ENCODE peak calls at places on chromosomes 4 and X, in ten cellular contexts. E is HCT116; Y is aorta; T is central memory CD8-positive, alpha-beta T cell; Z is HepG2; I is activated CD8-positive, alpha-beta T cell treated with anti-CD3 and anti-CD28 coated beads, Interleukin-2, amount 10 ng/mL, durations not matched to agents 7 days and 5 days; X is lower lobe of right lung; C is activated T-cell treated with anti-CD3 and anti-CD28 coated beads, Interleukin-2, amount 50 U/mL, for 4 hours; F is SK-N-SH treated with all-trans-retinoic acid at 6 μM for 48 hours; J is activated naive CD4-positive, alpha-beta T cell treated with anti-CD3 and anti-CD28 coated beads, Interleukin-2, amount 50 U/mL, for 72 hours. D is an unnamed sample.

GRCh38 chr4:80471701-80472100 is 136.2 kb downstream of the CFAP299 start:
- ATAC-seq in E (no peak), Y (no peak), T (no peak), Z (peak; percentile 92), I (no peak), X (peak; percentile 76), C (no peak), F (peak; percentile 90), J (no peak), D (peak; percentile 39)

GRCh38 chr4:55312491-55313101 is 33.4 kb upstream of the SRD5A3 start:
- ATAC-seq in E (peak; percentile 88), Y (peak; percentile 77), T (peak; percentile 46), Z (peak; percentile 91), I (no peak), X (peak; percentile 87), C (peak; percentile 55), F (peak; percentile 90), J (peak; percentile 58), D (peak; percentile 87)

GRCh38 chrX:104113237-104113965 is 1.1 kb downstream of the ZCCHC18 start:
- ATAC-seq in E (no peak), Y (peak; percentile 73), T (peak; percentile 25), Z (peak; percentile 89), I (peak; percentile 62), X (peak; percentile 82), C (peak; percentile 69), F (peak; percentile 85), J (peak; percentile 61), D (peak; percentile 48)

GRCh38 chr4:48223633-48224295 is 45.9 kb downstream of the TEC start:
- ATAC-seq in E (peak; percentile 80), Y (no peak), T (no peak), Z (no peak), I (no peak), X (no peak), C (no peak), F (peak; percentile 91), J (no peak), D (no peak)

GRCh38 chr4:74541611-74542177 is 96.8 kb downstream of the AREG start:
- ATAC-seq in E (peak; percentile 64), Y (no peak), T (no peak), Z (no peak), I (no peak), X (no peak), C (no peak), F (no peak), J (no peak), D (no peak)

GRCh38 chr4:81550005-81550896 is 78.5 kb upstream of the RASGEF1B start:
- ATAC-seq in E (no peak), Y (peak; percentile 62), T (no peak), Z (no peak), I (no peak), X (peak; percentile 43), C (no peak), F (no peak), J (no peak), D (peak; percentile 34)

GRCh38 chrX:13279279-13280009 is 40.4 kb downstream of the ATXN3L start:
- ATAC-seq in E (no peak), Y (no peak), T (no peak), Z (no peak), I (no peak), X (no peak), C (no peak), F (peak; percentile 64), J (no peak), D (no peak)

GRCh38 chr4:53656421-53656981 is 65.2 kb upstream of the LNX1 start:
- ATAC-seq in E (no peak), Y (peak; percentile 73), T (no peak), Z (peak; percentile 53), I (no peak), X (no peak), C (no peak), F (peak; percentile 49), J (no peak), D (peak; percentile 71)

GRCh38 chr4:114773341-114773740 is 174.7 kb downstream of the UGT8 start:
- ATAC-seq in E (no peak), Y (no peak), T (no peak), Z (no peak), I (no peak), X (no peak), C (no peak), F (no peak), J (no peak), D (no peak)

GRCh38 chrX:20547649-20548051 is 280.9 kb upstream of the RPS6KA3 start:
- ATAC-seq in E (no peak), Y (peak; percentile 82), T (no peak), Z (peak; percentile 88), I (no peak), X (no peak), C (no peak), F (peak; percentile 73), J (peak; percentile 61), D (peak; percentile 46)

GRCh38 chrX:78989349-78989748 is 44.2 kb downstream of the P2RY10 start:
- ATAC-seq in E (no peak), Y (no peak), T (no peak), Z (no peak), I (no peak), X (no peak), C (no peak), F (no peak), J (no peak), D (no peak)

GRCh38 chrX:22952011-22952410 is 47.7 kb upstream of the DDX53 start:
- ATAC-seq in E (no peak), Y (no peak), T (no peak), Z (no peak), I (no peak), X (no peak), C (no peak), F (peak; percentile 76), J (no peak), D (no peak)

GRCh38 chr4:78971326-78971725 is 32.1 kb upstream of the PAQR3 start:
- ATAC-seq in E (no peak), Y (peak; percentile 87), T (no peak), Z (no peak), I (no peak), X (no peak), C (no peak), F (no peak), J (no peak), D (peak; percentile 92)

GRCh38 chr4:76377481-76377901 is 43.5 kb downstream of the CCDC158 start:
- ATAC-seq in E (peak; percentile 23), Y (no peak), T (no peak), Z (peak; percentile 64), I (no peak), X (peak; percentile 43), C (no peak), F (no peak), J (no peak), D (no peak)

GRCh38 chr4:74378573-74378972 is 13.6 kb downstream of the EREG start:
- ATAC-seq in E (no peak), Y (no peak), T (no peak), Z (no peak), I (no peak), X (no peak), C (no peak), F (no peak), J (no peak), D (no peak)

GRCh38 chrX:118872102-118872566 is 48.5 kb downstream of the ZCCHC12 start:
- ATAC-seq in E (no peak), Y (peak; percentile 79), T (no peak), Z (no peak), I (no peak), X (peak; percentile 76), C (no peak), F (no peak), J (peak; percentile 59), D (peak; percentile 63)

GRCh38 chr4:158599150-158599549 is 72.5 kb downstream of the C4orf46 start:
- ATAC-seq in E (no peak), Y (no peak), T (no peak), Z (no peak), I (no peak), X (peak; percentile 59), C (no peak), F (no peak), J (no peak), D (no peak)

GRCh38 chr4:121191351-121191750 is 27.2 kb upstream of the TNIP3 start:
- ATAC-seq in E (no peak), Y (no peak), T (no peak), Z (no peak), I (no peak), X (no peak), C (no peak), F (no peak), J (no peak), D (no peak)

GRCh38 chrX:19769467-19769866 is 117.9 kb downstream of the SH3KBP1 start:
- ATAC-seq in E (no peak), Y (no peak), T (no peak), Z (no peak), I (no peak), X (no peak), C (peak; percentile 56), F (no peak), J (peak; percentile 71), D (no peak)

GRCh38 chrX:149513713-149514427 is 8.8 kb upstream of the IDS start:
- ATAC-seq in E (no peak), Y (no peak), T (peak; percentile 79), Z (no peak), I (peak; percentile 43), X (no peak), C (no peak), F (no peak), J (peak; percentile 31), D (no peak)

GRCh38 chrX:55488268-55488558 is 1.4 kb downstream of the USP51 start:
- ATAC-seq in E (no peak), Y (no peak), T (no peak), Z (no peak), I (no peak), X (no peak), C (no peak), F (no peak), J (no peak), D (no peak)

GRCh38 chrX:115560978-115561604 is at the start of gene PLS3:
- ATAC-seq in E (peak; percentile 89), Y (peak; percentile 91), T (no peak), Z (peak; percentile 91), I (peak; percentile 65), X (peak; percentile 87), C (peak; percentile 62), F (peak; percentile 92), J (peak; percentile 71), D (peak; percentile 88)

GRCh38 chr4:112771-113170 is 11.5 kb upstream of the ZNF718 start:
- ATAC-seq in E (no peak), Y (no peak), T (no peak), Z (no peak), I (no peak), X (no peak), C (no peak), F (no peak), J (no peak), D (no peak)

GRCh38 chr4:74335341-74336019 is 27.2 kb downstream of the EPGN start:
- ATAC-seq in E (no peak), Y (no peak), T (no peak), Z (no peak), I (no peak), X (peak; percentile 19), C (no peak), F (no peak), J (no peak), D (no peak)

GRCh38 chr4:54588404-54588803 is 69.4 kb upstream of the KIT start:
- ATAC-seq in E (no peak), Y (no peak), T (no peak), Z (no peak), I (no peak), X (no peak), C (no peak), F (no peak), J (no peak), D (no peak)

GRCh38 chr4:1259966-1260365 is 11.0 kb upstream of the CTBP1 start:
- ATAC-seq in E (no peak), Y (no peak), T (no peak), Z (no peak), I (no peak), X (no peak), C (no peak), F (no peak), J (peak; percentile 43), D (no peak)

GRCh38 chrX:113747274-113747973 is 836.5 kb upstream of the HTR2C start:
- ATAC-seq in E (no peak), Y (no peak), T (no peak), Z (no peak), I (no peak), X (no peak), C (no peak), F (no peak), J (no peak), D (no peak)

GRCh38 chrX:5080812-5081211 is 1147.9 kb downstream of the NLGN4X start:
- ATAC-seq in E (no peak), Y (no peak), T (no peak), Z (no peak), I (no peak), X (no peak), C (no peak), F (no peak), J (no peak), D (no peak)